ENCODE peak calls at places on chromosomes 12 and 14, in five cellular contexts. One of them, this sample, is unnamed.

GRCh38 chr12:41910578-41911331 is 233.9 kb downstream of the GXYLT1 start:
- DNase-seq in HepG2: no peak
- DNase-seq in transverse colon: no peak
- DNase-seq in GM12878: no peak
- DNase-seq in HCT116: no peak
- DNase-seq in this sample: no peak

GRCh38 chr12:127214196-127214595 is 1052.8 kb upstream of the TMEM132C start:
- DNase-seq in HepG2: no peak
- DNase-seq in transverse colon: no peak
- DNase-seq in GM12878: no peak
- DNase-seq in HCT116: no peak
- DNase-seq in this sample: no peak

GRCh38 chr12:47709277-47710048 is 3.6 kb upstream of the RPAP3 start:
- DNase-seq in HepG2: no peak
- DNase-seq in transverse colon: no peak
- DNase-seq in GM12878: no peak
- DNase-seq in HCT116: no peak
- DNase-seq in this sample: no peak

GRCh38 chr14:50039734-50040400 is 76.5 kb downstream of the VCPKMT start:
- DNase-seq in HepG2: peak
- DNase-seq in transverse colon: no peak
- DNase-seq in GM12878: no peak
- DNase-seq in HCT116: no peak
- DNase-seq in this sample: no peak

GRCh38 chr12:131641315-131641714 is 69.6 kb upstream of the SFSWAP start:
- DNase-seq in HepG2: no peak
- DNase-seq in transverse colon: no peak
- DNase-seq in GM12878: no peak
- DNase-seq in HCT116: no peak
- DNase-seq in this sample: no peak

GRCh38 chr14:37116933-37117844 is 55.2 kb downstream of the SLC25A21 start:
- DNase-seq in HepG2: peak
- DNase-seq in transverse colon: no peak
- DNase-seq in GM12878: no peak
- DNase-seq in HCT116: peak
- DNase-seq in this sample: no peak

GRCh38 chr12:54017027-54017788 is 8.4 kb downstream of the HOXC8 start:
- DNase-seq in HepG2: no peak
- DNase-seq in transverse colon: no peak
- DNase-seq in GM12878: no peak
- DNase-seq in HCT116: no peak
- DNase-seq in this sample: no peak

GRCh38 chr14:54219281-54220121 is 177.3 kb upstream of the CDKN3 start:
- DNase-seq in HepG2: no peak
- DNase-seq in transverse colon: no peak
- DNase-seq in GM12878: no peak
- DNase-seq in HCT116: no peak
- DNase-seq in this sample: no peak

GRCh38 chr12:17511369-17511768 is 578.6 kb downstream of the RERGL start:
- DNase-seq in HepG2: no peak
- DNase-seq in transverse colon: no peak
- DNase-seq in GM12878: no peak
- DNase-seq in HCT116: no peak
- DNase-seq in this sample: no peak

GRCh38 chr14:102501751-102502315 is 7.7 kb downstream of the ANKRD9 start:
- DNase-seq in HepG2: no peak
- DNase-seq in transverse colon: no peak
- DNase-seq in GM12878: no peak
- DNase-seq in HCT116: no peak
- DNase-seq in this sample: no peak

GRCh38 chr12:47736877-47737676 is 11.8 kb upstream of the ENDOU start:
- DNase-seq in HepG2: no peak
- DNase-seq in transverse colon: peak
- DNase-seq in GM12878: no peak
- DNase-seq in HCT116: no peak
- DNase-seq in this sample: peak

GRCh38 chr12:56221757-56222530 is at the start of gene RNF41:
- DNase-seq in HepG2: peak
- DNase-seq in transverse colon: peak
- DNase-seq in GM12878: peak
- DNase-seq in HCT116: peak
- DNase-seq in this sample: peak

GRCh38 chr12:56223571-56224101 is 506 bp upstream of the NABP2 start:
- DNase-seq in HepG2: no peak
- DNase-seq in transverse colon: no peak
- DNase-seq in GM12878: no peak
- DNase-seq in HCT116: no peak
- DNase-seq in this sample: no peak

GRCh38 chr12:56224954-56225353 is 812 bp downstream of the NABP2 start:
- DNase-seq in HepG2: no peak
- DNase-seq in transverse colon: no peak
- DNase-seq in GM12878: no peak
- DNase-seq in HCT116: no peak
- DNase-seq in this sample: no peak

GRCh38 chr12:56222531-56222895 is 791 bp upstream of the RNF41 start:
- DNase-seq in HepG2: no peak
- DNase-seq in transverse colon: no peak
- DNase-seq in GM12878: no peak
- DNase-seq in HCT116: no peak
- DNase-seq in this sample: no peak

DNA sequence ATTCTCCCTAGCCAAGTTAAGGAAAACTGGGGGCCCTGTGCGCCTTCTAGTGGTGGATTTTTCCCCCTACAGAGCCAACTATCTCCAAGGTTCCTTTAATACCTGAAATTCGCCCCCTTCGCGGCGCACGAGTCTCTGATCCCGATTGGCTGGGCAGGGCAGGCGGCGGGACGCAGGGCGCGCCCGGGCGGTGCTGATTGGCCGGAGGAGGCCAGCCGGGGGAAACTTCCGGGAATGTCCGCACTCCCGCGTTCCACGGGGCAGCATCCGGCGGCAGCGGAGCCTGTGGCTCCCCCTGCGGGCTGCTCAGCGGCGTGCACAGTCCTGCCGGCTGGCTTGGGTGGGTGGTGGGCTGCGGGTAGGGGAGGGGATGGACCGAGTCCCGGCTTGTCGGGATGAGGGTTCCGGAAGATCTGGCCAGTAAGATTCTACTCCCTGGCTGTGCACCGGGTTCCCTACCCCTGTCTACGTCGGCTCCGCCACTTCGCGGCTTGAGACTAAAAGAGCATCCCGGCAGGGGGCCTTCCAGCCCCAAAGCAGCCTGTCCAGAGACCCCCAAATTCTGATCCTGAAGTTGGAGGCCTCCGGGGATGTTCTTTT is at the start of gene NABP2:
- DNase-seq in HepG2: peak
- DNase-seq in transverse colon: peak
- DNase-seq in GM12878: peak
- DNase-seq in HCT116: peak
- DNase-seq in this sample: peak
- TF ChIP-seq POLR2A in HepG2: no peak
- TF ChIP-seq POLR2A in transverse colon: peak
- TF ChIP-seq POLR2A in GM12878: peak
- TF ChIP-seq POLR2A in HCT116: no peak
- TF ChIP-seq POLR2A in this sample: peak

DNA sequence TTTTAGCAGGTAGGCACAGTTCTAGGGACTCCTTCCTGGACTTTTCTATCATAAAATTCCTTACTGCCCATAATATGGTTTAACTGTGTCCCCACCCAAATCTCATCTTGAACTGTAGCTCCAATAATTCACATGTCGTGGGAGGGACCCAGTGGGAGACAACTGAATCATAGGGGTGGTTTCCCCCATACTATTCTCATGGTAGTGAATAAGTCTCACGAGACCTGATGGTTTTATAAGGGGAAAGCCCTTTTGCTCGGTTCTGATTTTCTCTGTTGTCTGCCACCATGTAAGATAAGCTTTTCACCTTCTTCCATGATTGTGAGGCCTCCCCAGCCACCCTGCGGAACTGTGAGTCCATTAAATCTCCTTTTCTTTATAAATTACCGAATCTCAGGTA is 10.0 kb upstream of the ETV6 start:
- DNase-seq in HepG2: no peak
- DNase-seq in transverse colon: no peak
- DNase-seq in GM12878: no peak
- DNase-seq in HCT116: no peak
- DNase-seq in this sample: no peak
- H3K4me3 ChIP-seq in HepG2: no peak
- H3K4me3 ChIP-seq in transverse colon: no peak
- H3K4me3 ChIP-seq in GM12878: no peak
- H3K4me3 ChIP-seq in HCT116: no peak
- H3K4me3 ChIP-seq in this sample: no peak

GRCh38 chr14:55532645-55533309 is 47.2 kb upstream of the KTN1 start:
- DNase-seq in HepG2: no peak
- DNase-seq in transverse colon: no peak
- DNase-seq in GM12878: no peak
- DNase-seq in HCT116: no peak
- DNase-seq in this sample: no peak
- TF ChIP-seq CTCF in HepG2: no peak
- TF ChIP-seq CTCF in transverse colon: no peak
- TF ChIP-seq CTCF in GM12878: no peak
- TF ChIP-seq CTCF in HCT116: peak
- TF ChIP-seq CTCF in this sample: no peak

GRCh38 chr14:104689620-104690265 is 325 bp downstream of the INF2 start:
- DNase-seq in HepG2: no peak
- DNase-seq in transverse colon: peak
- DNase-seq in GM12878: no peak
- DNase-seq in HCT116: no peak
- DNase-seq in this sample: no peak
- TF ChIP-seq POLR2A in HepG2: no peak
- TF ChIP-seq POLR2A in transverse colon: peak
- TF ChIP-seq POLR2A in GM12878: peak
- TF ChIP-seq POLR2A in HCT116: no peak
- TF ChIP-seq POLR2A in this sample: no peak

GRCh38 chr14:38125484-38125912 is 82.2 kb upstream of the SSTR1 start:
- DNase-seq in HepG2: no peak
- DNase-seq in transverse colon: no peak
- DNase-seq in GM12878: no peak
- DNase-seq in HCT116: no peak
- DNase-seq in this sample: no peak
- H3K4me3 ChIP-seq in HepG2: no peak
- H3K4me3 ChIP-seq in transverse colon: no peak
- H3K4me3 ChIP-seq in GM12878: no peak
- H3K4me3 ChIP-seq in HCT116: no peak
- H3K4me3 ChIP-seq in this sample: no peak

GRCh38 chr12:6667559-6668210 is 4.8 kb upstream of the ING4 start:
- DNase-seq in HepG2: no peak
- DNase-seq in transverse colon: no peak
- DNase-seq in GM12878: no peak
- DNase-seq in HCT116: peak
- DNase-seq in this sample: no peak
- TF ChIP-seq CTCF in HepG2: peak
- TF ChIP-seq CTCF in transverse colon: no peak
- TF ChIP-seq CTCF in GM12878: peak
- TF ChIP-seq CTCF in HCT116: peak
- TF ChIP-seq CTCF in this sample: no peak

GRCh38 chr12:107320031-107320928 is 226.9 kb upstream of the CRY1 start:
- DNase-seq in HepG2: peak
- DNase-seq in transverse colon: peak
- DNase-seq in GM12878: no peak
- DNase-seq in HCT116: no peak
- DNase-seq in this sample: no peak
- TF ChIP-seq POLR2A in HepG2: peak
- TF ChIP-seq POLR2A in transverse colon: no peak
- TF ChIP-seq POLR2A in GM12878: no peak
- TF ChIP-seq POLR2A in HCT116: no peak
- TF ChIP-seq POLR2A in this sample: no peak

GRCh38 chr12:98895086-98895651 is 250.1 kb downstream of the APAF1 start:
- DNase-seq in HepG2: no peak
- DNase-seq in transverse colon: no peak
- DNase-seq in GM12878: no peak
- DNase-seq in HCT116: no peak
- DNase-seq in this sample: no peak
- H3K4me3 ChIP-seq in HepG2: no peak
- H3K4me3 ChIP-seq in transverse colon: no peak
- H3K4me3 ChIP-seq in GM12878: no peak
- H3K4me3 ChIP-seq in HCT116: no peak
- H3K4me3 ChIP-seq in this sample: no peak

This sample was measured in uterus.